ENCODE peak calls at places on chromosome 14, in ten cellular contexts. N is astrocyte, M is endodermal cell, W is HepG2, X is adipocyte, S is fibroblast of lung, L is H1, C is SK-N-SH, V is endothelial cell of umbilical vein, G is GM23248. O is an unnamed sample. For H3K9me3, the result is how much of the 10 kb centered on the place peaks cover.

GRCh38 chr14:35553808-35554207 is 19.8 kb downstream of the INSM2 start:
- DNase-seq in N (peak), M (no peak), W (no peak), X (peak), S (peak), L (no peak), C (no peak), V (no peak), G (peak), O (no peak)

GRCh38 chr14:35470775-35471174 is 63.2 kb upstream of the INSM2 start:
- DNase-seq in N (peak), M (peak), W (no peak), X (peak), S (peak), L (no peak), C (no peak), V (peak), G (peak), O (no peak)

GRCh38 chr14:103126873-103127304 is 3.6 kb downstream of the TNFAIP2 start:
- DNase-seq in N (no peak), M (peak), W (peak), X (peak), S (peak), L (peak), C (peak), V (peak), G (peak), O (peak)

GRCh38 chr14:29930283-29930682 is 2.6 kb upstream of the PRKD1 start:
- DNase-seq in N (peak), M (no peak), W (no peak), X (peak), S (peak), L (no peak), C (no peak), V (peak), G (peak), O (no peak)

GRCh38 chr14:77139540-77140342 is 1.9 kb downstream of the ZDHHC22 start:
- DNase-seq in N (no peak), M (peak), W (peak), X (peak), S (no peak), L (peak), C (peak), V (no peak), G (peak), O (peak)

GRCh38 chr14:29763342-29763858 is 164.2 kb downstream of the PRKD1 start:
- DNase-seq in N (no peak), M (no peak), W (no peak), X (no peak), S (no peak), L (no peak), C (no peak), V (no peak), G (no peak), O (no peak)

GRCh38 chr14:41925409-41925808 is 318.7 kb downstream of the LRFN5 start:
- DNase-seq in N (no peak), M (peak), W (peak), X (no peak), S (peak), L (no peak), C (no peak), V (no peak), G (peak), O (no peak)

GRCh38 chr14:74221741-74222140 is 17.5 kb upstream of the VSX2 start:
- DNase-seq in N (no peak), M (no peak), W (no peak), X (no peak), S (no peak), L (no peak), C (no peak), V (no peak), G (no peak), O (no peak)

GRCh38 chr14:55245657-55246268 is 25.5 kb upstream of the FBXO34 start:
- DNase-seq in N (no peak), M (no peak), W (peak), X (peak), S (peak), L (no peak), C (no peak), V (peak), G (peak), O (no peak)

GRCh38 chr14:21965042-21965441 is 291.4 kb upstream of the OR4E1 start:
- DNase-seq in N (no peak), M (no peak), W (no peak), X (no peak), S (no peak), L (no peak), C (no peak), V (no peak), G (no peak), O (no peak)

GRCh38 chr14:55731881-55732498 is 152.0 kb downstream of the KTN1 start:
- DNase-seq in N (no peak), M (peak), W (peak), X (peak), S (no peak), L (peak), C (no peak), V (peak), G (peak), O (no peak)

GRCh38 chr14:65169351-65169750 is 67.0 kb upstream of the MAX start:
- DNase-seq in N (peak), M (no peak), W (no peak), X (peak), S (peak), L (no peak), C (no peak), V (no peak), G (peak), O (no peak)

GRCh38 chr14:57057803-57058202 is 210.9 kb downstream of the EXOC5 start:
- DNase-seq in N (no peak), M (peak), W (no peak), X (no peak), S (no peak), L (no peak), C (no peak), V (no peak), G (no peak), O (no peak)

GRCh38 chr14:98278805-98279204 is 993.2 kb downstream of the BCL11B start:
- DNase-seq in N (no peak), M (no peak), W (no peak), X (no peak), S (peak), L (no peak), C (no peak), V (no peak), G (no peak), O (no peak)

GRCh38 chr14:35539969-35540368 is 6.0 kb downstream of the INSM2 start:
- DNase-seq in N (no peak), M (no peak), W (no peak), X (no peak), S (no peak), L (no peak), C (no peak), V (no peak), G (no peak), O (no peak)

GRCh38 chr14:24574206-24574774 is 1.8 kb downstream of the CTSG start:
- DNase-seq in N (no peak), M (no peak), W (no peak), X (no peak), S (no peak), L (no peak), C (no peak), V (no peak), G (no peak), O (no peak)

DNA sequence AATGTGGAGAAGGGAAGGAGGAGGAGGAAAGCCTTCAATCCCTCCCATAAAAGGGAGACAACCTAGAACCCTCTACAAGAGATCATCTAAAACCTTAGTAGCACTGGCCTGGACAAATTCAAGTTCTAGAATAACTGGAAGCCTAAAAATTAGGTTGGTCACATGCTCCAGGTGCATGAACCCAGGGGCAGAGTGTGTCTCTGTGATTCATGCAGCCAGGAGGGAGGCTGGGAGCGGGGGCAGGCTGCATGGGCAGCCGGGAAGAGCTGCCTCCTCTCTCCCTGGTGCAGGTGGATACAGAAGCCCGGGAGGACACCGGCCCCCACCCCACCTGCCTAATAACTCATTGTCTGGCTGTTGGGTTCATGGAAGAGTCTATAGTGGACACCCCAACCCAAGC is 38.6 kb downstream of the CCDC85C start:
- DNase-seq in N (no peak), M (no peak), W (no peak), X (no peak), S (no peak), L (no peak), C (no peak), V (no peak), G (no peak), O (no peak)
- H3K9me3 ChIP-seq in N (under half), M (under half), W (under half), X (under half), S (under half), L (under half), C (under half), V (under half), G (under half), O (under half)

GRCh38 chr14:58701156-58701555 is 63.4 kb downstream of the DACT1 start:
- DNase-seq in N (no peak), M (no peak), W (no peak), X (no peak), S (no peak), L (no peak), C (no peak), V (no peak), G (no peak), O (no peak)

GRCh38 chr14:58699656-58700055 is 61.9 kb downstream of the DACT1 start:
- DNase-seq in N (no peak), M (no peak), W (no peak), X (peak), S (no peak), L (no peak), C (no peak), V (no peak), G (no peak), O (no peak)

GRCh38 chr14:58697927-58698641 is 60.3 kb downstream of the DACT1 start:
- DNase-seq in N (no peak), M (no peak), W (no peak), X (peak), S (no peak), L (no peak), C (no peak), V (no peak), G (no peak), O (no peak)

GRCh38 chr14:58695514-58695913 is 57.8 kb downstream of the DACT1 start:
- DNase-seq in N (no peak), M (no peak), W (no peak), X (no peak), S (no peak), L (no peak), C (no peak), V (no peak), G (no peak), O (no peak)

GRCh38 chr14:58697266-58697926 is 59.6 kb downstream of the DACT1 start:
- DNase-seq in N (no peak), M (no peak), W (no peak), X (no peak), S (no peak), L (no peak), C (no peak), V (no peak), G (no peak), O (no peak)
- H3K9ac ChIP-seq in N (no peak), M (no peak), W (no peak), X (no peak), S (no peak), L (no peak), C (no peak), V (no peak), G (no peak), O (no peak)

GRCh38 chr14:106346084-106346483 is 819.7 kb downstream of the TMEM121 start:
- DNase-seq in N (no peak), M (no peak), W (no peak), X (no peak), S (no peak), L (no peak), C (no peak), V (no peak), G (no peak), O (no peak)
- H3K9me3 ChIP-seq in N (under half), M (under half), W (under half), X (under half), S (under half), L (under half), C (under half), V (under half), G (under half), O (under half)

DNA sequence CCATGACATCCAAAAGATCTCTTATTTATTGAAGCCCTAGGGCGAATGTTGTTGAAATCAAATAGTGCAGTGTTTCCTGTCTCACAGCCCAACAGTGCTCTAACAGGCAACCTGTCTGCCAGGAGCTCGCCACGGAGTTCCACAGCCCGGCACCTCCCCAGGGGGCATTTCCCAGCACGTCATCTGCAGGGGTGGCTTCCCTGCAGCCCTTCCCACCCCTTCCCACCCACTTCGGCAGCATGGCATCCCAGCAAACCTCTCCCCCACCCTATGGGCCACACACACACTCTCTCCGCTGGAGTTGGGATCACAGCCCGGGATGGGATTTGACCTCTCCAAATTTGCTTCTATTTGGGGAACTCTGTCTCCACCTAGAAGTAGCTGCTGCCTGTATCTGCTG is 62.7 kb upstream of the C14orf180 start:
- DNase-seq in N (no peak), M (peak), W (no peak), X (no peak), S (no peak), L (peak), C (no peak), V (no peak), G (no peak), O (no peak)
- H3K9ac ChIP-seq in N (no peak), M (no peak), W (no peak), X (no peak), S (no peak), L (no peak), C (no peak), V (no peak), G (no peak), O (no peak)

DNA sequence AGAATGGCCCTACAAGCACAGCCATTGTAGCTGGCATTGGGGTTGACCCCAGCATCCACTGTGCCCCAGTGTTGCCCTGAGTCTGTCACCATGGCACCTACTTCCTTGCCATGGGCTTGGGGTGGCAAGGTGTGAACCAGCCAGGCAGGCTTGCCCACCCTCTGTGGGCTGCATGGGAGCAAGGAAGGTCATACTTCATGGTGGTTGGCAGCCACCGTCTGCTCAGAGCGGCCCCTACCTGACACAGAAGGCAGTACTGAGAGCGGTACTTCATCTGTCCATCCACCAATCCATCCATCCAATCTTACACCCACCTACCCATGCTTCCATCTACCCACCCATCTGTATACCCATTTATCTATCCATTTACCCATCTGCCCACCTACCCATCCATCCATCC is 160.1 kb downstream of the KIF26A start:
- DNase-seq in N (no peak), M (no peak), W (no peak), X (no peak), S (no peak), L (no peak), C (no peak), V (no peak), G (no peak), O (peak)
- H3K9me3 ChIP-seq in N (under half), M (under half), W (under half), X (under half), S (under half), L (under half), C (under half), V (under half), G (under half), O (under half)

GRCh38 chr14:97218336-97218712 is 421.1 kb downstream of the VRK1 start:
- DNase-seq in N (no peak), M (peak), W (no peak), X (no peak), S (no peak), L (no peak), C (no peak), V (no peak), G (no peak), O (no peak)
- H3K9ac ChIP-seq in N (no peak), M (peak), W (no peak), X (no peak), S (no peak), L (no peak), C (no peak), V (no peak), G (no peak), O (no peak)

O was measured in kidney.